ENCODE peak calls at places on chromosome 17, in eight cellular contexts. G, V, X, L, U, R, W and B are unnamed samples.

GRCh38 chr17:77400445-77400870 is 259.7 kb downstream of the SEC14L1 start:
- DNase-seq in G (no peak), V (peak), X (no peak), L (peak), U (no peak), R (peak), W (peak), B (peak)

GRCh38 chr17:44940321-44940720 is 7.3 kb downstream of the KIF18B start:
- DNase-seq in G (no peak), V (no peak), X (no peak), L (no peak), U (no peak), R (peak), W (peak), B (no peak)

GRCh38 chr17:1905190-1905919 is 75.5 kb downstream of the RPA1 start:
- DNase-seq in G (no peak), V (no peak), X (no peak), L (no peak), U (no peak), R (no peak), W (no peak), B (no peak)

GRCh38 chr17:63881935-63882601 is at the start of gene GH2:
- DNase-seq in G (no peak), V (no peak), X (peak), L (peak), U (no peak), R (peak), W (peak), B (peak)

GRCh38 chr17:68511671-68512246 is 471 bp upstream of the PRKAR1A start:
- DNase-seq in G (peak), V (peak), X (peak), L (no peak), U (peak), R (peak), W (peak), B (peak)

GRCh38 chr17:1766382-1767135 is 4.7 kb downstream of the SERPINF1 start:
- DNase-seq in G (no peak), V (no peak), X (peak), L (no peak), U (no peak), R (no peak), W (peak), B (no peak)

GRCh38 chr17:45261577-45262515 is at the start of gene SPATA32:
- DNase-seq in G (peak), V (no peak), X (peak), L (peak), U (peak), R (peak), W (peak), B (peak)

GRCh38 chr17:35312790-35313711 is 60.4 kb downstream of the SLFN11 start:
- DNase-seq in G (peak), V (peak), X (peak), L (peak), U (peak), R (peak), W (peak), B (peak)

GRCh38 chr17:38667099-38667786 is 7.5 kb downstream of the EPOP start:
- DNase-seq in G (peak), V (peak), X (peak), L (peak), U (peak), R (peak), W (peak), B (peak)

GRCh38 chr17:76273923-76274558 is 8.9 kb downstream of the UBALD2 start:
- DNase-seq in G (no peak), V (no peak), X (no peak), L (no peak), U (no peak), R (no peak), W (peak), B (no peak)

GRCh38 chr17:17859909-17860760 is 23.3 kb upstream of the SREBF1 start:
- DNase-seq in G (peak), V (no peak), X (peak), L (peak), U (peak), R (peak), W (peak), B (peak)

GRCh38 chr17:60656499-60656898 is 21.2 kb upstream of the BCAS3 start:
- DNase-seq in G (no peak), V (no peak), X (no peak), L (no peak), U (no peak), R (no peak), W (no peak), B (no peak)

GRCh38 chr17:31573047-31573446 is 181.6 kb downstream of the RAB11FIP4 start:
- DNase-seq in G (no peak), V (no peak), X (no peak), L (no peak), U (no peak), R (no peak), W (peak), B (no peak)

GRCh38 chr17:2143332-2143731 is 88.4 kb downstream of the HIC1 start:
- DNase-seq in G (no peak), V (no peak), X (no peak), L (no peak), U (no peak), R (no peak), W (no peak), B (no peak)

GRCh38 chr17:66341462-66341861 is 39.0 kb downstream of the PRKCA start:
- DNase-seq in G (no peak), V (no peak), X (no peak), L (no peak), U (no peak), R (no peak), W (no peak), B (no peak)

GRCh38 chr17:82974136-82974952 is 105.1 kb upstream of the METRNL start:
- DNase-seq in G (no peak), V (no peak), X (no peak), L (no peak), U (no peak), R (no peak), W (peak), B (no peak)